ENCODE peak calls at places on chromosomes 11 and 22, in seven cellular contexts. Z is AG04450, V is heart right ventricle, S is caudate nucleus, F is tibial nerve, R is body of pancreas, X is mesenchymal stem cell. T is an unnamed sample.

GRCh38 chr11:119717839-119718534 is 11.0 kb downstream of the NECTIN1 start:
- DNase-seq in S (no peak), R (no peak), Z (no peak), F (no peak), X (no peak), V (no peak), T (no peak)

GRCh38 chr11:93567406-93567819 is 24.2 kb upstream of the SMCO4 start:
- DNase-seq in S (no peak), R (peak), Z (no peak), X (no peak), V (peak), F (no peak), T (no peak)

GRCh38 chr11:103730151-103730940 is 306.1 kb upstream of the DDI1 start:
- DNase-seq in R (no peak), Z (peak), S (no peak), X (no peak), F (no peak), V (no peak), T (no peak)

GRCh38 chr22:45034821-45035220 is 25.0 kb upstream of the PHF21B start:
- DNase-seq in S (no peak), F (no peak), X (no peak), Z (no peak), V (no peak), R (no peak), T (no peak)

GRCh38 chr11:74010306-74010981 is 1.6 kb upstream of the UCP3 start:
- DNase-seq in Z (no peak), V (no peak), S (no peak), F (no peak), X (no peak), R (no peak), T (no peak)

GRCh38 chr11:17296852-17297559 is 20.5 kb downstream of the NUCB2 start:
- DNase-seq in R (no peak), Z (no peak), F (no peak), S (no peak), V (no peak), X (no peak), T (no peak)

GRCh38 chr11:45472713-45473317 is 186.7 kb upstream of the SYT13 start:
- DNase-seq in S (no peak), R (peak), F (no peak), V (no peak), X (no peak), Z (no peak), T (no peak)

GRCh38 chr22:50581950-50582561 is 593 bp downstream of the CHKB start:
- DNase-seq in X (peak), V (no peak), F (no peak), Z (no peak), S (no peak), R (peak), T (no peak)

GRCh38 chr11:118610773-118611432 is 3.5 kb downstream of the PHLDB1 start:
- DNase-seq in R (peak), F (peak), V (peak), S (no peak), Z (no peak), X (peak), T (no peak)

GRCh38 chr11:126926376-126926791 is 74.2 kb downstream of the KIRREL3 start:
- DNase-seq in S (no peak), F (no peak), Z (no peak), X (no peak), V (no peak), R (no peak), T (no peak)

GRCh38 chr11:86849679-86850078 is 49.3 kb downstream of the PRSS23 start:
- DNase-seq in V (no peak), R (no peak), S (no peak), X (no peak), F (no peak), Z (no peak), T (no peak)

GRCh38 chr11:107713009-107713408 is 1.2 kb upstream of the SLN start:
- DNase-seq in X (no peak), V (no peak), S (no peak), Z (no peak), F (no peak), R (no peak), T (no peak)

GRCh38 chr22:25208743-25209505 is 9.3 kb downstream of the CRYBB3 start:
- DNase-seq in Z (no peak), F (no peak), X (no peak), V (no peak), S (no peak), R (no peak), T (no peak)

GRCh38 chr22:46976598-46976997 is 214.1 kb downstream of the TBC1D22A start:
- DNase-seq in V (no peak), X (no peak), F (no peak), S (no peak), R (no peak), Z (no peak), T (no peak)

GRCh38 chr11:2263724-2264360 is 6.5 kb downstream of the ASCL2 start:
- DNase-seq in X (no peak), R (no peak), V (no peak), S (no peak), F (no peak), Z (no peak), T (no peak)

GRCh38 chr22:37440875-37441274 is 13.6 kb upstream of the ELFN2 start:
- DNase-seq in X (no peak), F (no peak), S (no peak), Z (no peak), R (no peak), V (no peak), T (no peak)

GRCh38 chr22:37443977-37444376 is 16.7 kb upstream of the ELFN2 start:
- DNase-seq in V (no peak), F (no peak), S (no peak), R (no peak), X (no peak), Z (no peak), T (no peak)

GRCh38 chr22:37442537-37442936 is 15.3 kb upstream of the ELFN2 start:
- DNase-seq in S (no peak), Z (no peak), R (no peak), F (no peak), V (no peak), X (peak), T (no peak)

GRCh38 chr22:37445501-37445900 is 18.2 kb upstream of the ELFN2 start:
- DNase-seq in F (no peak), V (no peak), R (no peak), S (no peak), Z (no peak), X (no peak), T (no peak)

DNA sequence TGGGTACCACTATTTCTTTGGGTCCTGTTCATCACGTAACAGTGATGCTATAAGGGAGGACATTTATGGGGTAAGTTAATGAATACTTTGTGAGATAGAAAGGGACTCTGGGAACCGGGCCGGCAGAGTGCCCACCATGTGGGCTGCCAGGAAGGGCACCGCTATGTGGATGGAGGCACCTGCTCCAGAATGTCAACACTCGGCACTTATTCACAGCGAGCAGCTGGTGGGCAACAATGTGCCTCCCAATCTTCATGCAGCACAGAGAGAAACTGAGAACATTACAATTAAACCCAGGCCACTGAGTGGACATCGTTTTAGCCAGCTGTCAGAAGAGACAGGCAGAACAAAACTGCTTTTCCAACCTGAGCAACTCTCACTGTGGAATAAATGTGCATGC is 15.8 kb upstream of the ELFN2 start:
- DNase-seq in F (no peak), S (no peak), V (no peak), Z (no peak), R (no peak), X (no peak), T (no peak)
- H3K27ac ChIP-seq in F (no peak), S (no peak), V (no peak), Z (no peak), R (no peak), X (no peak), T (no peak)

GRCh38 chr11:75526192-75526541 is 426 bp upstream of the GDPD5 start:
- DNase-seq in V (no peak), R (no peak), Z (no peak), X (no peak), F (no peak), S (no peak), T (no peak)
- H3K27ac ChIP-seq in V (no peak), R (no peak), Z (no peak), X (no peak), F (peak), S (no peak), T (peak)

GRCh38 chr11:59191899-59192298 is 20.0 kb downstream of the DTX4 start:
- DNase-seq in R (no peak), V (no peak), X (no peak), Z (no peak), F (no peak), S (no peak), T (no peak)
- H3K27ac ChIP-seq in R (no peak), V (no peak), X (no peak), Z (no peak), F (no peak), S (no peak), T (no peak)

GRCh38 chr11:39412117-39412516 is 2047.3 kb downstream of the LRRC4C start:
- DNase-seq in R (no peak), X (no peak), F (no peak), S (no peak), V (no peak), Z (no peak), T (no peak)
- H3K27ac ChIP-seq in R (no peak), X (no peak), F (no peak), S (no peak), V (no peak), Z (no peak), T (no peak)

DNA sequence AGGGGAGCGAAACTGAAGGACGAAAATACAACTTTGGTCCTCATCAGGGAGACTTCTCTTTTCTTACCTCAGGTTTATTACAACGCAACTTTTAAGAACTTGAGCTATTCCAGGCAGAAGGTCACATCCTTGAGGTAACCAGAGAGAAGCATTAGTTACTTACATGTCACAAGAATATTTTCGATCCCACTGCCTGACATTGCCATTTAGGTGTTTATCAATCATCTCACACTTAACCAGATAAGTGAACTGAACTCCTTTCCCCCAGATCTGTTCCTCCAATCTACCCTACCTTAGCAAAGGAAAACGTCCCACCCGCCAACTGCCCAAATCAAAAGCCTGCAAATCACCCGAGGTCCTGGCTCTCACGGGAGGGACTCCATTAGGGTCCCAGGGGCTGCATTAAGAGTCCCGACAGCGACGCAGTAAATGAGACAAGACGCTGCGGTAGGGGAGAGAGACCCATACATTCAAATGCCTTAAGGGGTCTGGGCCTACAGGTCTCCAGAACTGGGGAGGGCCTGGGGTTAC is 734 bp downstream of the ZNF280B start:
- DNase-seq in R (no peak), F (no peak), S (no peak), X (no peak), Z (no peak), V (no peak), T (no peak)
- H3K27ac ChIP-seq in R (no peak), F (no peak), S (no peak), X (no peak), Z (no peak), V (no peak), T (no peak)

GRCh38 chr11:131666617-131667016 is 296.2 kb downstream of the NTM start:
- DNase-seq in V (no peak), X (no peak), F (no peak), R (no peak), S (no peak), Z (peak), T (no peak)

GRCh38 chr11:131664811-131665210 is 294.4 kb downstream of the NTM start:
- DNase-seq in X (no peak), S (no peak), V (no peak), Z (no peak), R (no peak), F (no peak), T (no peak)

GRCh38 chr11:131666006-131666405 is 295.6 kb downstream of the NTM start:
- DNase-seq in Z (no peak), S (no peak), R (no peak), V (no peak), X (no peak), F (no peak), T (no peak)

GRCh38 chr11:131664246-131664645 is 293.8 kb downstream of the NTM start:
- DNase-seq in X (no peak), F (no peak), Z (no peak), S (no peak), V (no peak), R (no peak), T (no peak)

DNA sequence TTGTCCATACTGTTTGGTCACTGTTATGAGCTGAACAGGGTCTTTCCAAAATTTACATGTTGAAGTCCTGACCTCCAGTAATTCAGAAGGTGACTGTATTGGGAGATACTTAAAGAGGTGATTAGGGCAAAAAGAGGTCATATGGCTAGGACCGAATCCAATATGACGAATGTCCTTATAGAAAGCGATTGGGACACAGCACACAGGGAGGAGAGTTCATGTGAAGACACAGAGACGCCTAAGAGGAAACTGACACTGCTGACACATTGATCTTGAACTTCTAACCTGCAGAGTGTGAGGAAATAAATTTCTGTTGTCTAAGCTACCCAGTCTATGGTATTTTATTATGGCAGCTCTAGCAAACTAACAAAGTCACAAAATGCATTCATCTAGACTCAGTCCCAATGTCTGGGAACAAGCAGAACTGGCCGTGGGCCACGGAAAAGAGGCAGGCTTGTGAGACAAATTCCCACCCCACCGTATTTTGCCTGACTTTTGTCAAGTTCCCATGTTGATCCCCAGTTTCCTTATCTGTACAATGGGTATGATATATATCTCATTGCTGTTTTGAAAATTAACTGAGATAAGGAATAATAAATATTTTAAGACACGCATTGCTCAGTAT is 295.0 kb downstream of the NTM start:
- DNase-seq in F (no peak), Z (no peak), S (no peak), R (no peak), X (no peak), V (no peak), T (no peak)
- H3K27ac ChIP-seq in F (peak), Z (no peak), S (peak), R (no peak), X (no peak), V (no peak), T (no peak)